ENCODE peak calls at places on chromosomes 6 and 20, in four cellular contexts. H, T, P and K are unnamed samples.

GRCh38 chr6:105892577-105893262 is 193.4 kb upstream of the PRDM1 start:
- DNase-seq in H (no peak), T (no peak), P (no peak), K (no peak)

GRCh38 chr20:48332555-48332954 is 495.2 kb downstream of the PREX1 start:
- DNase-seq in H (no peak), T (no peak), P (peak), K (no peak)

GRCh38 chr6:41970436-41970846 is 28.8 kb upstream of the CCND3 start:
- DNase-seq in H (peak), T (no peak), P (no peak), K (no peak)

GRCh38 chr6:169034523-169035167 is 219.0 kb downstream of the THBS2 start:
- DNase-seq in H (peak), T (no peak), P (peak), K (no peak)

GRCh38 chr6:154408906-154409500 is 52.4 kb upstream of the IPCEF1 start:
- DNase-seq in H (peak), T (no peak), P (no peak), K (no peak)

GRCh38 chr6:157984686-157985225 is 3.1 kb downstream of the SYNJ2 start:
- DNase-seq in H (no peak), T (no peak), P (no peak), K (no peak)

GRCh38 chr6:159233365-159234101 is 64.3 kb downstream of the FNDC1 start:
- DNase-seq in H (no peak), T (no peak), P (no peak), K (no peak)

GRCh38 chr20:58550661-58551060 is 35.5 kb upstream of the APCDD1L start:
- DNase-seq in H (peak), T (no peak), P (no peak), K (no peak)

GRCh38 chr6:75145976-75146375 is 59.9 kb downstream of the COL12A1 start:
- DNase-seq in H (no peak), T (no peak), P (no peak), K (no peak)

GRCh38 chr20:63755933-63756647 is 16.5 kb downstream of the SLC2A4RG start:
- DNase-seq in H (no peak), T (no peak), P (no peak), K (no peak)

GRCh38 chr6:46175446-46175845 is 4.7 kb upstream of the ENPP5 start:
- DNase-seq in H (no peak), T (no peak), P (no peak), K (no peak)

GRCh38 chr6:126640921-126641320 is 301.0 kb downstream of the CENPW start:
- DNase-seq in H (no peak), T (no peak), P (no peak), K (no peak)

GRCh38 chr6:153150767-153151440 is 19.8 kb upstream of the RGS17 start:
- DNase-seq in H (no peak), T (no peak), P (no peak), K (peak)

GRCh38 chr20:49207071-49207470 is 12.1 kb upstream of the DDX27 start:
- DNase-seq in H (no peak), T (no peak), P (no peak), K (no peak)

GRCh38 chr20:37303637-37304036 is 14.2 kb downstream of the MANBAL start:
- DNase-seq in H (no peak), T (no peak), P (no peak), K (no peak)

GRCh38 chr6:166450167-166450873 is 67.6 kb upstream of the MPC1 start:
- DNase-seq in H (no peak), T (no peak), P (no peak), K (no peak)

GRCh38 chr6:32840604-32841246 is 2.2 kb upstream of the TAP2 start:
- DNase-seq in H (no peak), T (no peak), P (no peak), K (no peak)

GRCh38 chr6:23650676-23651075 is 475.3 kb upstream of the NRSN1 start:
- DNase-seq in H (no peak), T (no peak), P (no peak), K (no peak)

GRCh38 chr6:63306446-63306845 is 13.3 kb downstream of the LGSN start:
- DNase-seq in H (no peak), T (no peak), P (no peak), K (no peak)

GRCh38 chr6:63305278-63305677 is 14.5 kb downstream of the LGSN start:
- DNase-seq in H (no peak), T (no peak), P (no peak), K (peak)

DNA sequence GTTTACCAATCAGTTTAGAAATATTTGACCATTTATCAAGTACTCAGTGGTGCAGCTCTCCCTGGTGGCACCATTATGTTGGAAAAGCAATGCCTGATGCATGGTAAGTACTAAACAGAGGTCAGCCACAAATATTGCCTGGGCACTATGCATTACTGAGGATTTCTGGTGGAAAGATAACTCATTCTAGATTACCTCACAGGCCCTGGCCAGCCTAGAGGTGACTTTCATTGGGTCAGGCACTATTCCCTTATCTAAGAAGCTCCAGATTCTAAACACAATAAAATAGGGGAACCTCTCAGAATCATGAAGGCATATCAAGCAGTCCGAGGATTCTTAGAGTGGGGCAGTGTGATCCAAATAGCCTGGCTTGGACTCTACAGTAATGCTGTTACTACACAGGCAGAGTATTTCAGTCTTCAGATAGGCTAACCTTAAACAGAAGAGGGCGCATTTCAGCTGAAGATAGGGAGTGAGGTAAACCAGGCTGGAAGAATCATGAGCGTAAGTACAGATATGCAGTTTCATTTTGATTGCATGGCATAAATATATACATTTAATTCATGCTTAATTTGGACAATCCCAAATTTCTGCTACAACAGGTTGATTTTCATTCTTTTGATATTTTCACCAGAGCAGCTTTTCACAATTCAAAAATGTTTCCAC is 12.1 kb downstream of the LGSN start:
- DNase-seq in H (peak), T (no peak), P (peak), K (peak)
- TF ChIP-seq CTCF in H (peak), T (no peak), P (peak), K (peak)

GRCh38 chr6:21098744-21099143 is 494.8 kb upstream of the SOX4 start:
- DNase-seq in H (no peak), T (no peak), P (no peak), K (no peak)
- H3K4me3 ChIP-seq in H (no peak), T (no peak), P (no peak), K (no peak)

GRCh38 chr6:14498748-14499147 is 381.2 kb downstream of the CD83 start:
- DNase-seq in H (no peak), T (no peak), P (no peak), K (no peak)

GRCh38 chr6:14499309-14499708 is 381.7 kb downstream of the CD83 start:
- DNase-seq in H (no peak), T (no peak), P (no peak), K (no peak)

GRCh38 chr6:14501914-14502313 is 384.3 kb downstream of the CD83 start:
- DNase-seq in H (no peak), T (no peak), P (no peak), K (no peak)

GRCh38 chr6:14501240-14501639 is 383.7 kb downstream of the CD83 start:
- DNase-seq in H (no peak), T (no peak), P (no peak), K (peak)

DNA sequence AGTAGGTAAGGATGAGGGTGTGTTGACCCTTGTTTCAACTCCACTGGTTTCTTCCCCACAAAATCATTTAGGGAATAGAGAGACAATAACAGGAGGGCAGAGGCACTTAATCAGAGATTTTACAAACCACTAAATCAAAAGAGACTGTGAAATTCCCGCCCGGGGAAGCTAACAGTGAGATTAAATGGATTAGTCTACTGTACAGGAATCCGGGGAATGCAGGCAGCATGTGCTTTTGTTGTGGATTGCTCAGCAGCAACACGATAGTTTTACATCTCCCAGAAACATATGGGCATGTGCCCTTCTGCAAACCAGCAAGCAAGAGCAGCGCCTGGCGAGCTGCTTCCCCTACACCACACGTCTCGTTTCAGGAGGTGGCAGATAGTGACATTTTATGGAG is 382.2 kb downstream of the CD83 start:
- DNase-seq in H (peak), T (no peak), P (peak), K (peak)
- TF ChIP-seq CTCF in H (no peak), T (no peak), P (no peak), K (no peak)

GRCh38 chr6:87755697-87756671 is 54.0 kb upstream of the AKIRIN2 start:
- DNase-seq in H (peak), T (no peak), P (no peak), K (no peak)
- H3K4me3 ChIP-seq in H (no peak), T (no peak), P (no peak), K (no peak)

DNA sequence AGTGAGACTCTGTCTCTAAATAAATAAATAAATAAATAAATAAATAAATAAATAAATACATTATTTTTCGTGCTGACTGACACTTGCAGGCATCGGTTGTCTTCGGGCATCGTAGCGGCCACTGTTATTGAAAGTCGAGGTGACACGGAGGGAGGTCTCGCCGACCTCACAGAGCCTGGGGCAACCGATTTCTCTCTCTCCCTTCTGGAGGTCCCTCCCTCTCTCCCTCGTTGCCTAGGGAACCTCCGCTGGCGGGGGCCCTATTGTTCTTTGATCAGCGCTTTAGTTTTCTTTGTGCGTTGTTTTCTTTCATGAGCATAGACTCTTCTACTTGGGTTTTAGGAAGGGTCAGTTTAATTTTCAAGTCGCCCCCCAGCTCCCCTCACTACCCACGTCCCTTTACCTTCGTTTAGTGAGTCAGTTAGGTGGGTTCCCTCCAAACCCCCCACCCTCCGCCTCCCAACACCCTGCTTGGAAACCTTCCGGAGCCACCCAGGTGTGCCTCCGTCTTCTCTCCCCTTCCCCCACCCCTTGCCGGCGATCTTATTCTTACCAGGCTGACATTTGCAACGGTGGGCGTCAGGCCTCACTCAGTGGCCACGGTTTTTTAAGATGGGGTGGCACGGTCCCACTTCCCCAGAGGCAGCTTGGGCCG is 345.3 kb upstream of the DEFB115 start:
- DNase-seq in H (no peak), T (no peak), P (no peak), K (no peak)
- TF ChIP-seq CTCF in H (no peak), T (no peak), P (no peak), K (peak)